ENCODE peak calls at places on chromosomes 11 and 22, in seven cellular contexts. C is foreskin fibroblast, D is OCI-LY7, S is AG04450, F is neural progenitor cell, A is lower lobe of right lung, P is bronchial epithelial cell. N is an unnamed sample.

GRCh38 chr22:37088108-37088605 is 21.4 kb downstream of the TMPRSS6 start:
- DNase-seq in C (peak), D (no peak), S (no peak), F (no peak), A (no peak), P (peak), N (no peak)

GRCh38 chr11:1858576-1858975 is 5.7 kb downstream of the LSP1 start:
- DNase-seq in C (no peak), D (no peak), S (no peak), F (no peak), A (no peak), P (no peak), N (no peak)

GRCh38 chr11:132895340-132895739 is 637.0 kb downstream of the OPCML start:
- DNase-seq in C (peak), D (no peak), S (peak), F (no peak), A (no peak), P (peak), N (peak)

GRCh38 chr11:79834015-79834414 is 393.2 kb upstream of the TENM4 start:
- DNase-seq in C (no peak), D (no peak), S (no peak), F (no peak), A (no peak), P (peak), N (no peak)

GRCh38 chr11:43904737-43905515 is 24.3 kb downstream of the ALKBH3 start:
- DNase-seq in C (peak), D (no peak), S (no peak), F (no peak), A (no peak), P (peak), N (no peak)

GRCh38 chr11:95459268-95460040 is 228.5 kb upstream of the SESN3 start:
- DNase-seq in C (peak), D (no peak), S (no peak), F (no peak), A (no peak), P (peak), N (no peak)

GRCh38 chr11:46367244-46367915 is 14.1 kb upstream of the MDK start:
- DNase-seq in C (peak), D (peak), S (no peak), F (peak), A (peak), P (no peak), N (no peak)

GRCh38 chr11:15006139-15006759 is 34.1 kb upstream of the CALCA start:
- DNase-seq in C (peak), D (peak), S (no peak), F (peak), A (no peak), P (peak), N (peak)

GRCh38 chr11:77140231-77140959 is 12.3 kb downstream of the MYO7A start:
- DNase-seq in C (peak), D (no peak), S (no peak), F (peak), A (peak), P (no peak), N (no peak)

GRCh38 chr22:39433476-39434242 is 23.2 kb upstream of the MGAT3 start:
- DNase-seq in C (no peak), D (no peak), S (no peak), F (no peak), A (no peak), P (no peak), N (no peak)

GRCh38 chr22:44266811-44267760 is 45.7 kb downstream of the SHISAL1 start:
- DNase-seq in C (no peak), D (no peak), S (no peak), F (no peak), A (peak), P (no peak), N (no peak)

GRCh38 chr11:105106140-105106539 is 33.4 kb downstream of the CARD18 start:
- DNase-seq in C (no peak), D (no peak), S (no peak), F (no peak), A (no peak), P (no peak), N (no peak)

GRCh38 chr11:86984701-86985100 is 29.5 kb upstream of the FZD4 start:
- DNase-seq in C (no peak), D (no peak), S (no peak), F (no peak), A (no peak), P (no peak), N (no peak)

GRCh38 chr22:49689255-49689770 is 138.4 kb downstream of the BRD1 start:
- DNase-seq in C (no peak), D (no peak), S (no peak), F (no peak), A (no peak), P (no peak), N (no peak)

GRCh38 chr11:69841859-69842698 is 22.9 kb upstream of the FGF3 start:
- DNase-seq in C (peak), D (peak), S (no peak), F (peak), A (peak), P (no peak), N (no peak)

GRCh38 chr11:26193714-26194373 is 138.1 kb upstream of the ANO3 start:
- DNase-seq in C (peak), D (no peak), S (no peak), F (no peak), A (no peak), P (peak), N (no peak)

GRCh38 chr11:64786308-64786707 is 8.0 kb upstream of the SF1 start:
- DNase-seq in C (no peak), D (no peak), S (no peak), F (no peak), A (peak), P (no peak), N (no peak)

GRCh38 chr22:28187612-28188011 is 268.6 kb upstream of the PITPNB start:
- DNase-seq in C (no peak), D (no peak), S (no peak), F (peak), A (no peak), P (no peak), N (no peak)

GRCh38 chr22:29018293-29019189 is 43.1 kb downstream of the C22orf31 start:
- DNase-seq in C (no peak), D (no peak), S (no peak), F (no peak), A (no peak), P (no peak), N (no peak)

GRCh38 chr11:124978316-124978715 is 24.3 kb downstream of the CCDC15 start:
- DNase-seq in C (no peak), D (no peak), S (no peak), F (no peak), A (no peak), P (no peak), N (no peak)

GRCh38 chr11:2092956-2093412 is 46.2 kb downstream of the IGF2 start:
- DNase-seq in C (peak), D (no peak), S (no peak), F (no peak), A (peak), P (peak), N (peak)

GRCh38 chr11:65384301-65384889 is 1.9 kb upstream of the SLC25A45 start:
- DNase-seq in C (peak), D (no peak), S (no peak), F (no peak), A (no peak), P (no peak), N (no peak)

GRCh38 chr11:130827697-130828377 is 88.4 kb downstream of the SNX19 start:
- DNase-seq in C (peak), D (no peak), S (peak), F (peak), A (no peak), P (peak), N (no peak)

GRCh38 chr11:86637976-86638375 is 34.4 kb downstream of the ME3 start:
- DNase-seq in C (no peak), D (no peak), S (no peak), F (no peak), A (no peak), P (no peak), N (no peak)

GRCh38 chr11:134742956-134743808 is 331.1 kb upstream of the B3GAT1 start:
- DNase-seq in C (no peak), D (no peak), S (no peak), F (no peak), A (no peak), P (no peak), N (no peak)

GRCh38 chr11:57641426-57641825 is 8.3 kb downstream of the YPEL4 start:
- DNase-seq in C (peak), D (peak), S (peak), F (peak), A (no peak), P (peak), N (no peak)

GRCh38 chr11:48307760-48308386 is 1.9 kb downstream of the OR4S1 start:
- DNase-seq in C (peak), D (peak), S (peak), F (peak), A (no peak), P (peak), N (no peak)
- TF ChIP-seq CTCF in C (peak), D (peak), S (peak), F (peak), A (peak), P (peak), N (peak)

DNA sequence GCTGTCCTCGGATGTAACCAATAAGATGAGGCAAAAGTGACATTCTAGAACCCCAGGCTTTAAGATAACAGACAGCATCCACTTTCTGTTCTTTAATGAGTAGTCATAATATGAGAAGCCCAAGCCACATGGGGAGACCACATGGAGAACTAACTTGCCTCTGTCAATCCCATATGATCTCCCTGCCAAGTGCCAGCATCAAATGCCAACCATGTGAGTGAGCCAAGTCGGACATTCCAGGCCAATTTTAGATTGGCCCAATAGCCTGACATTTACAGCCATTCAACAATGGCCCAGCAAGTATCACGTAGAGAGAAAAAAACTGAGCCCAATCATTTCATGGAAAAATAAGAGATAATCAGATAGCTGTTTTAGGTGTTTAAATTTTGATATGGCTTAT is 2048.3 kb upstream of the RAG2 start:
- DNase-seq in C (no peak), D (no peak), S (no peak), F (no peak), A (no peak), P (no peak), N (no peak)
- H3K4me3 ChIP-seq in C (no peak), D (no peak), S (no peak), F (no peak), A (no peak), P (no peak), N (no peak)

DNA sequence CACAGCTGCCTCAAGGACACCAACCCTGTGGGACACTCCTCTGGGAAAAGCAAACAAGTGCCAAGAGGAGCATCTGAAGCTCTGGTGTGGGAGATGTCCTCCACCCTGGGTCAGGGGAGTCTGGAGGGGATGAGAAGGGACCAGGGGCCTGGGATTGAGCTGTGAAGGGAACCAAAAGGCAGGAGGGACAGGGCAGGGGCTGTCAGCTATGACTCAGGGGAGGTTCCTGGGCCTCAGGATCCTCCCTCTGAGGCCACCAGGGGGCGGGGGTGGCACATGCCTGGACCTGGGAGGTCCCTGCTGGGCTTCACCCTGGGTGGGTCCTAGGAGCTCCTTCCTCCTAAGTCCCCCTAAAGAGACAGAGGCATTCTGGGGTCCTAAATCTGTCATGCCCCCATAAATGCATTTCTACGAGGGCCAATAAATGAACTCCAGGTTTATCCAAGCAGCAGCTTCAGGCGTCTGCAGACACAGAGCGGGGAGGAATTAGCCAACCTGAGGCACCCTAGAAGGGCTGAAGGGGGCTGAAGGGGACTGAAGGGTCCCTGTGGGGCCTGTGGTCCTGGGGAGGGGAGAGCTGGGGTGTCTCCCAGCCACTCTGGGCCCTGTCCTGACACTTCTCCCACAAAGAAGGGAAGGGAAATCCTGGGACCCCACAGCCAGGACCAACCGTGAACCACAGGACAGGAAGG is 31.9 kb upstream of the IGLL5 start:
- DNase-seq in C (peak), D (peak), S (no peak), F (peak), A (no peak), P (no peak), N (no peak)
- TF ChIP-seq CTCF in C (peak), D (peak), S (peak), F (peak), A (peak), P (peak), N (peak)

GRCh38 chr11:73528420-73528819 is 69.5 kb downstream of the FAM168A start:
- DNase-seq in C (no peak), D (no peak), S (no peak), F (no peak), A (no peak), P (no peak), N (no peak)
- H3K4me3 ChIP-seq in C (peak), D (no peak), S (no peak), F (no peak), A (peak), P (peak), N (no peak)

GRCh38 chr22:42116848-42117424 is 13.7 kb downstream of the CYP2D6 start:
- DNase-seq in C (peak), D (peak), S (no peak), F (peak), A (peak), P (no peak), N (no peak)
- TF ChIP-seq CTCF in C (no peak), D (peak), S (no peak), F (peak), A (no peak), P (no peak), N (no peak)

GRCh38 chr22:26479043-26479791 is 4.4 kb downstream of the HPS4 start:
- DNase-seq in C (no peak), D (peak), S (no peak), F (no peak), A (no peak), P (no peak), N (no peak)
- H3K4me3 ChIP-seq in C (peak), D (peak), S (no peak), F (peak), A (peak), P (peak), N (peak)

GRCh38 chr11:534592-535518 is 521 bp downstream of the HRAS start:
- DNase-seq in C (peak), D (peak), S (no peak), F (peak), A (peak), P (peak), N (no peak)
- TF ChIP-seq CTCF in C (no peak), D (peak), S (no peak), F (no peak), A (no peak), P (peak), N (no peak)

GRCh38 chr11:118620529-118621070 is 13.2 kb downstream of the PHLDB1 start:
- DNase-seq in C (no peak), D (no peak), S (no peak), F (no peak), A (peak), P (no peak), N (no peak)
- H3K4me3 ChIP-seq in C (peak), D (no peak), S (peak), F (peak), A (peak), P (peak), N (peak)

N was measured in kidney epithelial cell.